ENCODE peak calls at places on chromosomes 2 and 18, in five cellular contexts. S is NCI-H2029; I is activated CD4-positive, alpha-beta T cell treated with anti-CD3 and anti-CD28 coated beads, Interleukin-2, amount 10 ng/mL, durations not matched to agents 24 days and 14 days; O is aorta; F is stimulated activated CD4-positive, alpha-beta T cell treated with anti-CD3 and anti-CD28 coated beads, Interleukin-2, amount 100 ng/mL, for 48 hours. L is an unnamed sample.

GRCh38 chr2:833180-833579 is 117.5 kb upstream of the SNTG2 start:
- DNase-seq in S (no peak), I (no peak), O (no peak), F (no peak), L (no peak)

GRCh38 chr2:213246665-213247281 is 37.5 kb upstream of the SPAG16 start:
- DNase-seq in S (peak), I (peak), O (peak), F (peak), L (peak)

GRCh38 chr2:78644849-78645248 is 380.7 kb upstream of the REG3G start:
- DNase-seq in S (no peak), I (no peak), O (no peak), F (no peak), L (no peak)

GRCh38 chr2:11388262-11389047 is 44.0 kb upstream of the ROCK2 start:
- DNase-seq in S (no peak), I (no peak), O (no peak), F (no peak), L (peak)

GRCh38 chr2:1837022-1837421 is 92.7 kb upstream of the PXDN start:
- DNase-seq in S (no peak), I (no peak), O (no peak), F (no peak), L (no peak)

GRCh38 chr2:74507145-74507925 is at the start of gene PCGF1:
- DNase-seq in S (peak), I (peak), O (peak), F (peak), L (peak)

GRCh38 chr2:6864251-6864758 is 1.4 kb downstream of the CMPK2 start:
- DNase-seq in S (no peak), I (no peak), O (no peak), F (no peak), L (no peak)

GRCh38 chr2:224498991-224499390 is 86.2 kb downstream of the CUL3 start:
- DNase-seq in S (no peak), I (no peak), O (no peak), F (no peak), L (no peak)

GRCh38 chr2:63159262-63159661 is 108.6 kb downstream of the OTX1 start:
- DNase-seq in S (no peak), I (no peak), O (no peak), F (no peak), L (no peak)

GRCh38 chr2:5698171-5698570 is 6.0 kb downstream of the SOX11 start:
- DNase-seq in S (no peak), I (no peak), O (no peak), F (no peak), L (no peak)

GRCh38 chr18:37649416-37649815 is 83.8 kb upstream of the CELF4 start:
- DNase-seq in S (no peak), I (no peak), O (no peak), F (no peak), L (no peak)

GRCh38 chr2:105879106-105879797 is 134.5 kb downstream of the NCK2 start:
- DNase-seq in S (no peak), I (no peak), O (no peak), F (no peak), L (peak)

GRCh38 chr18:13584826-13585225 is 141.5 kb downstream of the FAM210A start:
- DNase-seq in S (no peak), I (peak), O (no peak), F (no peak), L (no peak)

GRCh38 chr2:133266926-133267590 is 301.2 kb downstream of the NCKAP5 start:
- DNase-seq in S (peak), I (no peak), O (no peak), F (no peak), L (no peak)

GRCh38 chr2:140639628-140640027 is 1491.2 kb downstream of the LRP1B start:
- DNase-seq in S (no peak), I (no peak), O (no peak), F (no peak), L (no peak)

GRCh38 chr18:54261894-54262293 is 7.4 kb upstream of the POLI start:
- DNase-seq in S (no peak), I (peak), O (no peak), F (peak), L (peak)

GRCh38 chr2:155846249-155846648 is 486.3 kb downstream of the NR4A2 start:
- DNase-seq in S (no peak), I (no peak), O (no peak), F (no peak), L (no peak)

GRCh38 chr2:33142874-33143273 is 196.1 kb downstream of the LTBP1 start:
- DNase-seq in S (no peak), I (no peak), O (no peak), F (no peak), L (no peak)

GRCh38 chr2:170747921-170748320 is 22.3 kb upstream of the ERICH2 start:
- DNase-seq in S (no peak), I (no peak), O (no peak), F (no peak), L (no peak)

GRCh38 chr2:30862054-30862651 is 54.9 kb upstream of the CAPN13 start:
- DNase-seq in S (peak), I (peak), O (no peak), F (peak), L (peak)

GRCh38 chr2:111121028-111121872 is 536 bp downstream of the BCL2L11 start:
- DNase-seq in S (peak), I (peak), O (peak), F (peak), L (peak)

GRCh38 chr2:89767581-89768435 is 1076.3 kb downstream of the RPIA start:
- DNase-seq in S (no peak), I (no peak), O (peak), F (no peak), L (no peak)

L was measured in transverse colon.